ENCODE peak calls at places on chromosomes 3 and 15, in ten cellular contexts. One of them, this sample, is unnamed.

GRCh38 chr3:126014252-126014651 is 45.3 kb downstream of the ROPN1B start:
- DNase-seq in left cardiac atrium: no peak
- DNase-seq in lower lobe of right lung: no peak
- DNase-seq in effector CD4-positive, alpha-beta T cell: no peak
- DNase-seq in progenitor cell of endocrine pancreas: no peak
- DNase-seq in CD8-positive, alpha-beta memory T cell: no peak
- DNase-seq in stimulated activated CD4-positive, alpha-beta T cell treated with anti-CD3 and anti-CD28 coated beads, TNF-alpha, amount 100 ng/mL, for 24 hours: no peak
- DNase-seq in cardiac fibroblast: peak
- DNase-seq in EH: peak
- DNase-seq in psoas muscle: no peak
- DNase-seq in this sample: peak

GRCh38 chr15:28901987-28902745 is 16.4 kb downstream of the APBA2 start:
- DNase-seq in stimulated activated CD4-positive, alpha-beta T cell treated with anti-CD3 and anti-CD28 coated beads, TNF-alpha, amount 100 ng/mL, for 24 hours: no peak
- DNase-seq in CD8-positive, alpha-beta memory T cell: no peak
- DNase-seq in lower lobe of right lung: no peak
- DNase-seq in left cardiac atrium: no peak
- DNase-seq in effector CD4-positive, alpha-beta T cell: no peak
- DNase-seq in progenitor cell of endocrine pancreas: no peak
- DNase-seq in psoas muscle: no peak
- DNase-seq in cardiac fibroblast: no peak
- DNase-seq in EH: no peak
- DNase-seq in this sample: no peak

GRCh38 chr3:126572343-126572742 is 13.6 kb upstream of the C3orf22 start:
- DNase-seq in lower lobe of right lung: no peak
- DNase-seq in progenitor cell of endocrine pancreas: no peak
- DNase-seq in stimulated activated CD4-positive, alpha-beta T cell treated with anti-CD3 and anti-CD28 coated beads, TNF-alpha, amount 100 ng/mL, for 24 hours: no peak
- DNase-seq in psoas muscle: no peak
- DNase-seq in effector CD4-positive, alpha-beta T cell: no peak
- DNase-seq in left cardiac atrium: no peak
- DNase-seq in EH: no peak
- DNase-seq in CD8-positive, alpha-beta memory T cell: no peak
- DNase-seq in cardiac fibroblast: no peak
- DNase-seq in this sample: no peak

GRCh38 chr3:126105691-126106187 is 21.8 kb upstream of the SLC41A3 start:
- DNase-seq in stimulated activated CD4-positive, alpha-beta T cell treated with anti-CD3 and anti-CD28 coated beads, TNF-alpha, amount 100 ng/mL, for 24 hours: no peak
- DNase-seq in cardiac fibroblast: no peak
- DNase-seq in lower lobe of right lung: no peak
- DNase-seq in CD8-positive, alpha-beta memory T cell: no peak
- DNase-seq in EH: no peak
- DNase-seq in psoas muscle: no peak
- DNase-seq in effector CD4-positive, alpha-beta T cell: no peak
- DNase-seq in left cardiac atrium: no peak
- DNase-seq in progenitor cell of endocrine pancreas: peak
- DNase-seq in this sample: no peak

GRCh38 chr3:186953011-186953487 is 22.7 kb downstream of the ST6GAL1 start:
- DNase-seq in effector CD4-positive, alpha-beta T cell: no peak
- DNase-seq in lower lobe of right lung: no peak
- DNase-seq in cardiac fibroblast: peak
- DNase-seq in CD8-positive, alpha-beta memory T cell: no peak
- DNase-seq in psoas muscle: no peak
- DNase-seq in EH: peak
- DNase-seq in progenitor cell of endocrine pancreas: no peak
- DNase-seq in left cardiac atrium: no peak
- DNase-seq in stimulated activated CD4-positive, alpha-beta T cell treated with anti-CD3 and anti-CD28 coated beads, TNF-alpha, amount 100 ng/mL, for 24 hours: no peak
- DNase-seq in this sample: no peak

GRCh38 chr15:33149919-33150318 is 44.6 kb downstream of the FMN1 start:
- DNase-seq in EH: peak
- DNase-seq in lower lobe of right lung: no peak
- DNase-seq in cardiac fibroblast: peak
- DNase-seq in effector CD4-positive, alpha-beta T cell: no peak
- DNase-seq in psoas muscle: no peak
- DNase-seq in stimulated activated CD4-positive, alpha-beta T cell treated with anti-CD3 and anti-CD28 coated beads, TNF-alpha, amount 100 ng/mL, for 24 hours: no peak
- DNase-seq in progenitor cell of endocrine pancreas: no peak
- DNase-seq in CD8-positive, alpha-beta memory T cell: no peak
- DNase-seq in left cardiac atrium: no peak
- DNase-seq in this sample: peak

GRCh38 chr3:38617586-38617985 is 31.9 kb downstream of the SCN5A start:
- DNase-seq in CD8-positive, alpha-beta memory T cell: no peak
- DNase-seq in effector CD4-positive, alpha-beta T cell: no peak
- DNase-seq in psoas muscle: no peak
- DNase-seq in cardiac fibroblast: no peak
- DNase-seq in lower lobe of right lung: no peak
- DNase-seq in progenitor cell of endocrine pancreas: no peak
- DNase-seq in left cardiac atrium: no peak
- DNase-seq in EH: no peak
- DNase-seq in stimulated activated CD4-positive, alpha-beta T cell treated with anti-CD3 and anti-CD28 coated beads, TNF-alpha, amount 100 ng/mL, for 24 hours: no peak
- DNase-seq in this sample: no peak

GRCh38 chr3:49476563-49476962 is 6.5 kb downstream of the DAG1 start:
- DNase-seq in cardiac fibroblast: no peak
- DNase-seq in CD8-positive, alpha-beta memory T cell: no peak
- DNase-seq in effector CD4-positive, alpha-beta T cell: no peak
- DNase-seq in progenitor cell of endocrine pancreas: no peak
- DNase-seq in psoas muscle: no peak
- DNase-seq in EH: peak
- DNase-seq in left cardiac atrium: no peak
- DNase-seq in lower lobe of right lung: no peak
- DNase-seq in stimulated activated CD4-positive, alpha-beta T cell treated with anti-CD3 and anti-CD28 coated beads, TNF-alpha, amount 100 ng/mL, for 24 hours: no peak
- DNase-seq in this sample: peak

GRCh38 chr3:189954733-189955665 is 165.7 kb downstream of the P3H2 start:
- DNase-seq in cardiac fibroblast: peak
- DNase-seq in progenitor cell of endocrine pancreas: no peak
- DNase-seq in psoas muscle: no peak
- DNase-seq in effector CD4-positive, alpha-beta T cell: no peak
- DNase-seq in stimulated activated CD4-positive, alpha-beta T cell treated with anti-CD3 and anti-CD28 coated beads, TNF-alpha, amount 100 ng/mL, for 24 hours: no peak
- DNase-seq in EH: no peak
- DNase-seq in left cardiac atrium: no peak
- DNase-seq in CD8-positive, alpha-beta memory T cell: no peak
- DNase-seq in lower lobe of right lung: no peak
- DNase-seq in this sample: no peak

GRCh38 chr3:52429779-52430415 is 15.0 kb downstream of the SEMA3G start:
- DNase-seq in lower lobe of right lung: no peak
- DNase-seq in stimulated activated CD4-positive, alpha-beta T cell treated with anti-CD3 and anti-CD28 coated beads, TNF-alpha, amount 100 ng/mL, for 24 hours: no peak
- DNase-seq in CD8-positive, alpha-beta memory T cell: no peak
- DNase-seq in progenitor cell of endocrine pancreas: no peak
- DNase-seq in left cardiac atrium: no peak
- DNase-seq in EH: peak
- DNase-seq in psoas muscle: no peak
- DNase-seq in effector CD4-positive, alpha-beta T cell: no peak
- DNase-seq in cardiac fibroblast: no peak
- DNase-seq in this sample: no peak

GRCh38 chr3:100602506-100603444 is 6.6 kb upstream of the ADGRG7 start:
- DNase-seq in CD8-positive, alpha-beta memory T cell: no peak
- DNase-seq in stimulated activated CD4-positive, alpha-beta T cell treated with anti-CD3 and anti-CD28 coated beads, TNF-alpha, amount 100 ng/mL, for 24 hours: no peak
- DNase-seq in lower lobe of right lung: no peak
- DNase-seq in progenitor cell of endocrine pancreas: no peak
- DNase-seq in effector CD4-positive, alpha-beta T cell: no peak
- DNase-seq in left cardiac atrium: no peak
- DNase-seq in EH: peak
- DNase-seq in psoas muscle: no peak
- DNase-seq in cardiac fibroblast: peak
- DNase-seq in this sample: peak

This sample was measured in foreskin fibroblast.